ENCODE peak calls at places on chromosome 3, in seven cellular contexts. H is PC-9, Z is RWPE2, E is right lobe of liver, U is hepatocyte, N is esophagus muscularis mucosa, Y is cardiac muscle cell. G is an unnamed sample.

GRCh38 chr3:177624523-177625495 is 427.5 kb upstream of the TBL1XR1 start:
- DNase-seq in Y (no peak), N (no peak), H (no peak), U (no peak), E (no peak), Z (no peak), G (no peak)

GRCh38 chr3:110955301-110955880 is 116.2 kb upstream of the NECTIN3 start:
- DNase-seq in Y (no peak), U (no peak), N (no peak), Z (no peak), H (no peak), E (no peak), G (no peak)

GRCh38 chr3:156291269-156292123 is 171.1 kb downstream of the KCNAB1 start:
- DNase-seq in Z (no peak), H (no peak), E (no peak), Y (peak; percentile 23), N (no peak), U (peak; percentile 28), G (no peak)

GRCh38 chr3:159170436-159171003 is 368.7 kb downstream of the MFSD1 start:
- DNase-seq in U (no peak), N (no peak), Y (no peak), H (no peak), Z (no peak), E (no peak), G (no peak)

GRCh38 chr3:16936656-16937055 is 51.9 kb downstream of the PLCL2 start:
- DNase-seq in E (no peak), N (no peak), Y (no peak), H (no peak), U (no peak), Z (no peak), G (no peak)

GRCh38 chr3:193788189-193788946 is 195.4 kb downstream of the OPA1 start:
- DNase-seq in E (peak; percentile 66), U (peak; percentile 87), Y (peak; percentile 86), Z (no peak), H (peak; percentile 55), N (no peak), G (no peak)

GRCh38 chr3:134916276-134916961 is 121.4 kb downstream of the EPHB1 start:
- DNase-seq in U (no peak), E (no peak), Z (no peak), H (no peak), N (no peak), Y (no peak), G (no peak)

GRCh38 chr3:42752961-42753360 is 20.1 kb downstream of the CCDC13 start:
- DNase-seq in Y (no peak), H (no peak), E (no peak), N (no peak), Z (no peak), U (no peak), G (no peak)

GRCh38 chr3:155444771-155445170 is 151.3 kb upstream of the STRIT1 start:
- DNase-seq in H (no peak), U (no peak), Y (no peak), Z (no peak), N (peak; percentile 68), E (no peak), G (no peak)

GRCh38 chr3:171566803-171567422 is 106.7 kb upstream of the TNIK start:
- DNase-seq in E (no peak), N (no peak), Z (no peak), H (no peak), U (peak; percentile 66), Y (peak; percentile 64), G (no peak)

GRCh38 chr3:40432793-40433192 is 24.3 kb upstream of the RPL14 start:
- DNase-seq in E (no peak), Y (no peak), Z (no peak), H (no peak), N (no peak), U (no peak), G (no peak)

GRCh38 chr3:189041482-189042090 is 130.2 kb upstream of the TPRG1 start:
- DNase-seq in U (peak; percentile 44), Z (no peak), E (no peak), N (no peak), H (peak; percentile 42), Y (peak; percentile 64), G (peak; percentile 12)

GRCh38 chr3:175732053-175732452 is 872.9 kb downstream of the NAALADL2 start:
- DNase-seq in Z (no peak), H (no peak), E (no peak), U (no peak), N (no peak), Y (no peak), G (no peak)

GRCh38 chr3:152376351-152377183 is 107.8 kb downstream of the MBNL1 start:
- DNase-seq in H (no peak), Y (no peak), U (no peak), N (no peak), E (no peak), Z (no peak), G (no peak)

GRCh38 chr3:179321585-179322322 is 1.1 kb upstream of the ZNF639 start:
- DNase-seq in Y (peak; percentile 19), U (peak; percentile 49), N (no peak), Z (no peak), H (peak; percentile 32), E (no peak), G (no peak)

GRCh38 chr3:13073042-13073906 is at the start of gene IQSEC1:
- DNase-seq in U (peak; percentile 73), E (no peak), N (no peak), Z (no peak), H (no peak), Y (peak; percentile 62), G (no peak)

GRCh38 chr3:182980204-182981037 is at the start of gene DCUN1D1:
- DNase-seq in E (peak; percentile 95), U (peak; percentile 95), H (peak; percentile 97), N (no peak), Z (peak; percentile 90), Y (peak; percentile 94), G (peak; percentile 22)

GRCh38 chr3:32994045-32994444 is 42.6 kb downstream of the CCR4 start:
- DNase-seq in U (no peak), N (no peak), Y (no peak), H (no peak), Z (no peak), E (no peak), G (peak; percentile 80)

GRCh38 chr3:187678869-187679268 is 8.7 kb upstream of the SST start:
- DNase-seq in Z (no peak), E (no peak), Y (peak; percentile 81), H (peak; percentile 62), N (peak; percentile 70), U (peak; percentile 81), G (no peak)

GRCh38 chr3:71022552-71023335 is 560.8 kb downstream of the FOXP1 start:
- DNase-seq in Y (peak; percentile 37), H (no peak), Z (no peak), N (no peak), U (no peak), E (no peak), G (no peak)

DNA sequence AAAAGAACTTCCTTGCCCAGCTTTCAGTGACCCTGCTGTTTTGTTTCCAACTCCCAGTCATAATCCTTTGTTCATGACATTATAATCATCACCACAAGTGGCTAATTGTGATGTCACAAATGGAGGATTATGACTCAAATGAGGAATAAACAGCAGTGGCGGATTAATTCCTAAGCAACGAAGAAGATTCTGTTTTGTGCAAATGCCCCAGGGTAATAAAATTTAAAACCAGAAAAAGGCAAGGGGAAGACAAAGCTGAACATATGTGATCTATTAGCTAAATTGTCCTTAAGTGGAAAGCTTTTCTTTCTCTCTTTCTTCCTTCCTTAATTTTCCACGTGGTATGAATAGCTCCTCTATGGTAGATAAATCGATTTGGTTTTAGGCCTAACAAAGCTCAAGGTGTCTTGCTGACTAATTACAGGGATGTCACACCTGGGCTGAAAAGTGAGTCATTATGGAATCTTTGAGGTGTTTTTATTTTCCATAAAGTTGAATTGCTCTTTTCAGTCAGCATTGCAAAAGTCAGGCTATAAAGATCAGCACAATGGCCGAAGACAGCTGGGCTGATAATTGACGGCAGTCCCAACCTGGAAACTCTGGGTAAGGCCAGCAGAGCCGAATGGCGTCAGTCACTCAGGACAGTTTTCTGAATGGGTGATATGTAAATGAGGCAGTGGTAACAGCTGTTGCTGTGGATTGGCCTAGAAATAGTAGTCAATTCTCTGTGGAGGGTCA is 121.5 kb downstream of the PTPRG start:
- DNase-seq in U (peak; percentile 24), Y (no peak), E (no peak), N (no peak), H (no peak), Z (no peak), G (peak; percentile 12)
- H3K27ac ChIP-seq in U (peak overlapping the region; percentile 33), Y (no peak overlapping the region), E (no peak overlapping the region), N (no peak overlapping the region), H (no peak overlapping the region), Z (no peak overlapping the region), G (no peak overlapping the region)

DNA sequence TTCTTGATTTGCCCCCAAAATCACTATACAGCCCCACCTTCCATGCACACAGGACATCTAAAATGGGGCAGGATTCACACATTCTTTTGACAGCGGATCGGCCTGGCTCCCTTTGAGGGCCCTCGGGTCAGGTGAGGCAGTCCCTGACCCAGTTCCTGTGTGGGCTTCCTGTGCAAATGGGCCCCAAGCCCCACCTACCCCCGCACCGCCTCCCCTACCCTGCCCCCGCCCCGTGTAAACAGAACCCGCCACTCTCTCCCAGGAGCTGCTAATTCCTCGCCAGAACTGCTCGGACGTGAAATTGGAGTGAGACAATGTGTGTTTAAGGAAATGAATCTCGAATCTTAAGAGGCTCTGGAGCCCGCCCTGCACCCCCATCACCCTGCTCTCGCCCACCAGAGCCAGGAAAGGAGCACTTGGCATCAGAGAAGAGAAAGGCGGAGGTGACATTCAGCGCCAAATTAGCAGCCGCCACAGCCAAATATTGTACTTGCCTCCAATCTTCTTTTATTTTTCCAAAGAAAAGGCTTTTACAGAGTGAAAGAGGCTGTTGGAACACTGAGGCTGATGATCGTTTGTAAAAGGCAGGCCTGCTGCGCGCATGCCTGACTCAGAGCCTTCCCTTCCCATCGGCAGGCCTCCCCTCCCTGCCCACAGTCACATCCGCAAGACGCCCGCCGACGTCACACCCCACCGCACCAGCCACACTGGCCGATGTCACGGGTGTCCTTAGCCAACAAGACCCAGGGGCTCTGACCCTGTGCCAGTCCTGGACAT is 53.1 kb downstream of the CACNA2D2 start:
- DNase-seq in H (no peak), Y (no peak), Z (no peak), N (peak; percentile 94), E (no peak), U (peak; percentile 45), G (peak; percentile 10)
- H3K27ac ChIP-seq in H (no peak overlapping the region), Y (no peak overlapping the region), Z (no peak overlapping the region), N (peak overlapping the region; percentile 42), E (no peak overlapping the region), U (peak overlapping the region; percentile 80), G (no peak overlapping the region)

DNA sequence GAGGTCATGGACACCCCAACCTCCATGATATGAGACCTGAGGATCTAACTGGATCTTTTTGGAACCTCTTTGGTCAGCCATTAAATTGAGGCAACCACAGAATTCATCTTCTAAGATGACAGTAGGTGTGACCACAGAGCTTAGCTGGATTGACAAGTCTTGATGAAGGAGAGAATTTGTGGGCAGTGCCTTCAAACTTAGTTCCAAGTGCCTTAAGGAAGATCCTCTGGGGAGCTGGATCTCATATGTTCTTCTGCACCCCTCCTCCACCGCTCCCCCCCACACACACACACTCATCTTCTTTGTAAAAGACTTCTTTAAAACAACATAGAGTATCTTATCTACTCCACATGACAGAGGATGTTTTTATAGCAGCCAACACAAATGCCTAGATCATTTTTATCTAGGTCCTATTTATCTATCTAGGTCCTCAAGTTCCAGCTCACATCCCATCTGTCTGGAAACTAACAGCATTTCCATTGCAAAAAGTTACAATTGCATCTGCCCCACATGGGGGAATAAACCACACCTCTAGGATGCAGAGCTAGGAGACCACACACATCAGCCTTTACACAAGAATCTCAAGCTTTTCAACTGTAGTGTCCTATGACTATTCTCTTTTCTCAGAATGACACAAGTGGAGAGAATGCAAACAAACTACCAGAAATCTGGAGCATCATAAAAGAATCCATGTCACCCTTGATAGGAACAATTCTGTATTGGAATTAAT is 37.4 kb downstream of the WWTR1 start:
- DNase-seq in U (no peak), Y (no peak), N (no peak), Z (no peak), E (no peak), H (no peak), G (no peak)
- H3K27ac ChIP-seq in U (peak overlapping the region; percentile 38), Y (peak overlapping the region; percentile 84), N (peak overlapping the region; percentile 8), Z (peak overlapping the region; percentile 8), E (no peak overlapping the region), H (peak overlapping the region; percentile 33), G (peak overlapping the region; percentile 26)

GRCh38 chr3:132351222-132351806 is 34.1 kb downstream of the ACP3 start:
- DNase-seq in N (no peak), U (no peak), Y (no peak), H (no peak), E (no peak), Z (no peak), G (no peak)
- H3K27ac ChIP-seq in N (no peak overlapping the region), U (no peak overlapping the region), Y (no peak overlapping the region), H (no peak overlapping the region), E (no peak overlapping the region), Z (no peak overlapping the region), G (peak overlapping the region; percentile 12)

G was measured in epithelial cell of prostate.